ENCODE peak calls at places on chromosome 12, in seven cellular contexts. K is A172, A is fibroblast of gingiva, N is anterior cingulate cortex, S is naive B cell, X is osteocyte, J is AG20443. P is an unnamed sample.

GRCh38 chr12:52121848-52122838 is 42.6 kb downstream of the SMIM41 start:
- DNase-seq in S (peak; percentile 56), A (peak; percentile 33), J (peak; percentile 84), K (peak; percentile 41), X (no peak), N (no peak), P (peak; percentile 80)

GRCh38 chr12:49446571-49446970 is 79.3 kb downstream of the SPATS2 start:
- DNase-seq in K (no peak), A (no peak), S (no peak), N (no peak), X (no peak), J (no peak), P (no peak)

GRCh38 chr12:58995964-58996363 is 75.7 kb upstream of the LRIG3 start:
- DNase-seq in J (no peak), X (no peak), S (no peak), N (no peak), A (no peak), K (no peak), P (no peak)

GRCh38 chr12:19196959-19197630 is 67.6 kb downstream of the PLEKHA5 start:
- DNase-seq in A (peak; percentile 3), J (no peak), S (no peak), N (no peak), X (no peak), K (no peak), P (no peak)

GRCh38 chr12:97512696-97513095 is 50.1 kb downstream of the RMST start:
- DNase-seq in N (no peak), K (no peak), S (no peak), A (no peak), J (no peak), X (no peak), P (no peak)

GRCh38 chr12:24596768-24597388 is 352.0 kb downstream of the BCAT1 start:
- DNase-seq in A (peak; percentile 39), N (no peak), X (no peak), K (peak; percentile 34), S (no peak), J (peak; percentile 18), P (peak; percentile 27)

GRCh38 chr12:98754095-98754494 is 109.0 kb downstream of the APAF1 start:
- DNase-seq in K (peak; percentile 73), N (peak; percentile 24), J (peak; percentile 61), X (no peak), S (no peak), A (no peak), P (peak; percentile 43)

GRCh38 chr12:31300783-31301182 is 25.2 kb downstream of the SINHCAF start:
- DNase-seq in K (no peak), X (no peak), A (no peak), S (no peak), N (no peak), J (no peak), P (no peak)

GRCh38 chr12:105100207-105100985 is 7.1 kb upstream of the WASHC4 start:
- DNase-seq in K (peak; percentile 51), X (no peak), N (no peak), J (no peak), S (no peak), A (peak; percentile 59), P (peak; percentile 16)

GRCh38 chr12:53515291-53515680 is 8.0 kb upstream of the NPFF start:
- DNase-seq in N (no peak), X (no peak), S (no peak), K (no peak), A (no peak), J (no peak), P (no peak)

GRCh38 chr12:125104978-125105377 is 39.7 kb downstream of the AACS start:
- DNase-seq in J (no peak), K (no peak), N (no peak), S (no peak), X (no peak), A (no peak), P (no peak)

GRCh38 chr12:15886372-15887042 is 4.3 kb downstream of the STRAP start:
- DNase-seq in S (no peak), K (no peak), X (no peak), A (no peak), J (no peak), N (no peak), P (no peak)

P was measured in AG08396.